ENCODE peak calls at places on chromosomes 7 and 10, in nine cellular contexts. A is Karpas-422; D is stimulated activated CD4-positive, alpha-beta T cell treated with anti-CD3 and anti-CD28 coated beads, TNF-alpha, amount 100 ng/mL, for 48 hours; P is NCI-H1105; F is Ammon's horn; S is fibroblast of gingiva; Q is activated CD8-positive, alpha-beta memory T cell treated with anti-CD3 and anti-CD28 coated beads, Interleukin-2, amount 50 U/mL, for 48 hours; T is T follicular helper cell; W is caudate nucleus. E is an unnamed sample.
A peak's percentile ranks its signal among the peaks of the same experiment; 100 is the strongest.

GRCh38 chr7:49776994-49777393 is 3.6 kb downstream of the VWC2 start:
- DNase-seq in F (no peak), T (no peak), P (no peak), W (no peak), Q (no peak), A (no peak), S (no peak), D (no peak), E (no peak)

GRCh38 chr7:50738932-50739331 is 43.8 kb downstream of the GRB10 start:
- DNase-seq in W (no peak), P (no peak), F (no peak), Q (no peak), T (no peak), D (no peak), A (no peak), S (no peak), E (no peak)

GRCh38 chr7:5429253-5429856 is 5.7 kb upstream of the TNRC18 start:
- DNase-seq in T (no peak), S (peak; percentile 47), P (no peak), F (no peak), W (no peak), A (no peak), Q (no peak), D (no peak), E (peak; percentile 44)

GRCh38 chr10:122446668-122447410 is 7.6 kb upstream of the ARMS2 start:
- DNase-seq in T (no peak), Q (no peak), P (no peak), D (no peak), W (no peak), A (no peak), F (peak; percentile 27), S (peak; percentile 29), E (no peak)

GRCh38 chr7:81603-82342 is 110.6 kb upstream of the FAM20C start:
- DNase-seq in F (no peak), T (no peak), D (no peak), P (no peak), Q (peak; percentile 37), W (no peak), A (no peak), S (no peak), E (no peak)

GRCh38 chr7:88801046-88801445 is 5.5 kb upstream of the TEX47 start:
- DNase-seq in P (no peak), Q (no peak), S (no peak), F (no peak), T (no peak), A (no peak), W (no peak), D (no peak), E (no peak)

GRCh38 chr7:128863433-128863989 is 855 bp downstream of the ATP6V1F start:
- DNase-seq in W (no peak), P (peak; percentile 37), T (peak; percentile 28), Q (peak; percentile 68), D (no peak), A (peak; percentile 78), S (peak; percentile 65), F (peak; percentile 22), E (peak; percentile 26)

GRCh38 chr10:81013771-81014170 is 476.1 kb downstream of the SH2D4B start:
- DNase-seq in F (no peak), S (no peak), T (no peak), P (no peak), A (no peak), Q (no peak), D (no peak), W (no peak), E (no peak)

GRCh38 chr7:134449596-134450194 is 9.2 kb downstream of the AKR1B1 start:
- DNase-seq in W (no peak), Q (no peak), F (no peak), A (no peak), T (no peak), P (no peak), S (no peak), D (no peak), E (no peak)